ENCODE peak calls at places on chromosomes 16 and 17, in ten cellular contexts. One of them, this sample, is unnamed. For H3K9me3, the result is how much of the 10 kb centered on the place peaks cover.

GRCh38 chr16:73214825-73215481 is 167.0 kb upstream of the ZFHX3 start:
- DNase-seq in HepG2: no peak
- DNase-seq in stomach: no peak
- DNase-seq in mesenchymal stem cell: no peak
- DNase-seq in psoas muscle: no peak
- DNase-seq in naive thymus-derived CD4-positive, alpha-beta T cell: no peak
- DNase-seq in lower lobe of right lung: no peak
- DNase-seq in neural progenitor cell: no peak
- DNase-seq in transverse colon: no peak
- DNase-seq in PC-3: no peak
- DNase-seq in this sample: no peak

GRCh38 chr17:57228921-57229320 is 27.4 kb upstream of the MSI2 start:
- DNase-seq in HepG2: no peak
- DNase-seq in stomach: no peak
- DNase-seq in mesenchymal stem cell: no peak
- DNase-seq in psoas muscle: no peak
- DNase-seq in naive thymus-derived CD4-positive, alpha-beta T cell: no peak
- DNase-seq in lower lobe of right lung: no peak
- DNase-seq in neural progenitor cell: no peak
- DNase-seq in transverse colon: no peak
- DNase-seq in PC-3: no peak
- DNase-seq in this sample: no peak

GRCh38 chr17:40463122-40463550 is 19.9 kb downstream of the IGFBP4 start:
- DNase-seq in HepG2: no peak
- DNase-seq in stomach: no peak
- DNase-seq in mesenchymal stem cell: no peak
- DNase-seq in psoas muscle: no peak
- DNase-seq in naive thymus-derived CD4-positive, alpha-beta T cell: no peak
- DNase-seq in lower lobe of right lung: no peak
- DNase-seq in neural progenitor cell: peak
- DNase-seq in transverse colon: no peak
- DNase-seq in PC-3: no peak
- DNase-seq in this sample: no peak

GRCh38 chr17:64348666-64349065 is 42.0 kb downstream of the PECAM1 start:
- DNase-seq in HepG2: no peak
- DNase-seq in stomach: no peak
- DNase-seq in mesenchymal stem cell: no peak
- DNase-seq in psoas muscle: no peak
- DNase-seq in naive thymus-derived CD4-positive, alpha-beta T cell: no peak
- DNase-seq in lower lobe of right lung: no peak
- DNase-seq in neural progenitor cell: no peak
- DNase-seq in transverse colon: no peak
- DNase-seq in PC-3: no peak
- DNase-seq in this sample: no peak

GRCh38 chr17:17978481-17979424 is 6.1 kb downstream of the DRC3 start:
- DNase-seq in HepG2: no peak
- DNase-seq in stomach: no peak
- DNase-seq in mesenchymal stem cell: no peak
- DNase-seq in psoas muscle: no peak
- DNase-seq in naive thymus-derived CD4-positive, alpha-beta T cell: no peak
- DNase-seq in lower lobe of right lung: no peak
- DNase-seq in neural progenitor cell: no peak
- DNase-seq in transverse colon: no peak
- DNase-seq in PC-3: no peak
- DNase-seq in this sample: no peak

GRCh38 chr17:19244357-19244756 is 7.2 kb downstream of the EPN2 start:
- DNase-seq in HepG2: no peak
- DNase-seq in stomach: no peak
- DNase-seq in mesenchymal stem cell: no peak
- DNase-seq in psoas muscle: no peak
- DNase-seq in naive thymus-derived CD4-positive, alpha-beta T cell: no peak
- DNase-seq in lower lobe of right lung: no peak
- DNase-seq in neural progenitor cell: no peak
- DNase-seq in transverse colon: no peak
- DNase-seq in PC-3: no peak
- DNase-seq in this sample: no peak

GRCh38 chr17:50316016-50316587 is 29.8 kb upstream of the XYLT2 start:
- DNase-seq in HepG2: no peak
- DNase-seq in stomach: no peak
- DNase-seq in mesenchymal stem cell: no peak
- DNase-seq in psoas muscle: no peak
- DNase-seq in naive thymus-derived CD4-positive, alpha-beta T cell: no peak
- DNase-seq in lower lobe of right lung: no peak
- DNase-seq in neural progenitor cell: no peak
- DNase-seq in transverse colon: no peak
- DNase-seq in PC-3: no peak
- DNase-seq in this sample: no peak

GRCh38 chr17:82517230-82517865 is 2.2 kb upstream of the FOXK2 start:
- DNase-seq in HepG2: peak
- DNase-seq in stomach: peak
- DNase-seq in mesenchymal stem cell: no peak
- DNase-seq in psoas muscle: no peak
- DNase-seq in naive thymus-derived CD4-positive, alpha-beta T cell: no peak
- DNase-seq in lower lobe of right lung: no peak
- DNase-seq in neural progenitor cell: no peak
- DNase-seq in transverse colon: no peak
- DNase-seq in PC-3: no peak
- DNase-seq in this sample: no peak

GRCh38 chr16:8756755-8757154 is 40.7 kb downstream of the TMEM186 start:
- DNase-seq in HepG2: no peak
- DNase-seq in stomach: no peak
- DNase-seq in mesenchymal stem cell: no peak
- DNase-seq in psoas muscle: no peak
- DNase-seq in naive thymus-derived CD4-positive, alpha-beta T cell: no peak
- DNase-seq in lower lobe of right lung: no peak
- DNase-seq in neural progenitor cell: no peak
- DNase-seq in transverse colon: no peak
- DNase-seq in PC-3: no peak
- DNase-seq in this sample: no peak

GRCh38 chr17:67441052-67441738 is 64.1 kb downstream of the PITPNC1 start:
- DNase-seq in HepG2: peak
- DNase-seq in stomach: no peak
- DNase-seq in mesenchymal stem cell: peak
- DNase-seq in psoas muscle: peak
- DNase-seq in naive thymus-derived CD4-positive, alpha-beta T cell: peak
- DNase-seq in lower lobe of right lung: no peak
- DNase-seq in neural progenitor cell: peak
- DNase-seq in transverse colon: peak
- DNase-seq in PC-3: peak
- DNase-seq in this sample: peak

GRCh38 chr17:51461578-51462004 is 201.2 kb downstream of the UTP18 start:
- DNase-seq in HepG2: peak
- DNase-seq in stomach: peak
- DNase-seq in mesenchymal stem cell: peak
- DNase-seq in psoas muscle: peak
- DNase-seq in naive thymus-derived CD4-positive, alpha-beta T cell: peak
- DNase-seq in lower lobe of right lung: peak
- DNase-seq in neural progenitor cell: peak
- DNase-seq in transverse colon: peak
- DNase-seq in PC-3: peak
- DNase-seq in this sample: peak

GRCh38 chr16:35557731-35558130 is 2098.3 kb downstream of the TP53TG3F start:
- DNase-seq in HepG2: no peak
- DNase-seq in stomach: no peak
- DNase-seq in mesenchymal stem cell: no peak
- DNase-seq in psoas muscle: no peak
- DNase-seq in naive thymus-derived CD4-positive, alpha-beta T cell: no peak
- DNase-seq in lower lobe of right lung: no peak
- DNase-seq in neural progenitor cell: no peak
- DNase-seq in transverse colon: no peak
- DNase-seq in PC-3: no peak
- DNase-seq in this sample: no peak
- H3K9me3 ChIP-seq in HepG2: half or more
- H3K9me3 ChIP-seq in stomach: under half
- H3K9me3 ChIP-seq in mesenchymal stem cell: under half
- H3K9me3 ChIP-seq in psoas muscle: under half
- H3K9me3 ChIP-seq in naive thymus-derived CD4-positive, alpha-beta T cell: under half
- H3K9me3 ChIP-seq in lower lobe of right lung: under half
- H3K9me3 ChIP-seq in neural progenitor cell: under half
- H3K9me3 ChIP-seq in transverse colon: under half
- H3K9me3 ChIP-seq in PC-3: under half
- H3K9me3 ChIP-seq in this sample: under half

GRCh38 chr16:66899945-66900688 is 18.6 kb downstream of the CDH16 start:
- DNase-seq in HepG2: peak
- DNase-seq in stomach: peak
- DNase-seq in mesenchymal stem cell: peak
- DNase-seq in psoas muscle: peak
- DNase-seq in naive thymus-derived CD4-positive, alpha-beta T cell: no peak
- DNase-seq in lower lobe of right lung: peak
- DNase-seq in neural progenitor cell: peak
- DNase-seq in transverse colon: peak
- DNase-seq in PC-3: peak
- DNase-seq in this sample: no peak

GRCh38 chr16:66898933-66899309 is 18.6 kb downstream of the PDP2 start:
- DNase-seq in HepG2: no peak
- DNase-seq in stomach: no peak
- DNase-seq in mesenchymal stem cell: no peak
- DNase-seq in psoas muscle: no peak
- DNase-seq in naive thymus-derived CD4-positive, alpha-beta T cell: no peak
- DNase-seq in lower lobe of right lung: no peak
- DNase-seq in neural progenitor cell: no peak
- DNase-seq in transverse colon: no peak
- DNase-seq in PC-3: no peak
- DNase-seq in this sample: no peak

GRCh38 chr16:66899310-66899944 is 19.1 kb downstream of the PDP2 start:
- DNase-seq in HepG2: no peak
- DNase-seq in stomach: no peak
- DNase-seq in mesenchymal stem cell: peak
- DNase-seq in psoas muscle: no peak
- DNase-seq in naive thymus-derived CD4-positive, alpha-beta T cell: no peak
- DNase-seq in lower lobe of right lung: peak
- DNase-seq in neural progenitor cell: no peak
- DNase-seq in transverse colon: no peak
- DNase-seq in PC-3: no peak
- DNase-seq in this sample: no peak

GRCh38 chr16:66895999-66896398 is 15.7 kb downstream of the PDP2 start:
- DNase-seq in HepG2: no peak
- DNase-seq in stomach: no peak
- DNase-seq in mesenchymal stem cell: no peak
- DNase-seq in psoas muscle: no peak
- DNase-seq in naive thymus-derived CD4-positive, alpha-beta T cell: no peak
- DNase-seq in lower lobe of right lung: no peak
- DNase-seq in neural progenitor cell: no peak
- DNase-seq in transverse colon: no peak
- DNase-seq in PC-3: no peak
- DNase-seq in this sample: no peak

DNA sequence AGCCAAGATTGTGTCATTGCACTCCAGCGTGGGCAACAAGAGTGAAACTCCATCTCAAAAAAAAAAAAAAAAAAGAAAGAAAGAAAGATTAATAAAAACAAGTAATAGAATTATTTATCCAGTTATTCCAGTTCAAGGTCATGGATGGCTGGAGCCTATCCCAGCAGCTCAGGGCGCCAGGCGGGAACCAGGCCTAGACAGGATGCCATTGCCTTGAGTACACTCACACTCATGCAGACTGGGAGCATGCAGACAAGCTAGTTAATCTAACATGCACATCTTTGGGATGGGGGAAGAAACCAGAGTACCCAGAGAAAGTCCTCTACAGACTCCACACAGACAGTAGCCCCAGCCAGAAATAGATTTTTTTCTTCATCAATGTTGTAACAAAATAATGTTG is 17.9 kb downstream of the PDP2 start:
- DNase-seq in HepG2: no peak
- DNase-seq in stomach: no peak
- DNase-seq in mesenchymal stem cell: peak
- DNase-seq in psoas muscle: no peak
- DNase-seq in naive thymus-derived CD4-positive, alpha-beta T cell: no peak
- DNase-seq in lower lobe of right lung: no peak
- DNase-seq in neural progenitor cell: no peak
- DNase-seq in transverse colon: no peak
- DNase-seq in PC-3: no peak
- DNase-seq in this sample: no peak
- H3K9me3 ChIP-seq in HepG2: under half
- H3K9me3 ChIP-seq in stomach: under half
- H3K9me3 ChIP-seq in mesenchymal stem cell: under half
- H3K9me3 ChIP-seq in psoas muscle: under half
- H3K9me3 ChIP-seq in naive thymus-derived CD4-positive, alpha-beta T cell: under half
- H3K9me3 ChIP-seq in lower lobe of right lung: under half
- H3K9me3 ChIP-seq in neural progenitor cell: under half
- H3K9me3 ChIP-seq in transverse colon: under half
- H3K9me3 ChIP-seq in PC-3: under half
- H3K9me3 ChIP-seq in this sample: under half

GRCh38 chr17:22303096-22303495 is 610.8 kb downstream of the KCNJ18 start:
- DNase-seq in HepG2: no peak
- DNase-seq in stomach: no peak
- DNase-seq in mesenchymal stem cell: no peak
- DNase-seq in psoas muscle: no peak
- DNase-seq in naive thymus-derived CD4-positive, alpha-beta T cell: no peak
- DNase-seq in lower lobe of right lung: no peak
- DNase-seq in neural progenitor cell: no peak
- DNase-seq in transverse colon: no peak
- DNase-seq in PC-3: no peak
- DNase-seq in this sample: no peak

GRCh38 chr17:22301353-22301745 is 609.0 kb downstream of the KCNJ18 start:
- DNase-seq in HepG2: no peak
- DNase-seq in stomach: no peak
- DNase-seq in mesenchymal stem cell: no peak
- DNase-seq in psoas muscle: no peak
- DNase-seq in naive thymus-derived CD4-positive, alpha-beta T cell: no peak
- DNase-seq in lower lobe of right lung: no peak
- DNase-seq in neural progenitor cell: no peak
- DNase-seq in transverse colon: no peak
- DNase-seq in PC-3: no peak
- DNase-seq in this sample: no peak

GRCh38 chr17:22300177-22300576 is 607.9 kb downstream of the KCNJ18 start:
- DNase-seq in HepG2: no peak
- DNase-seq in stomach: no peak
- DNase-seq in mesenchymal stem cell: no peak
- DNase-seq in psoas muscle: no peak
- DNase-seq in naive thymus-derived CD4-positive, alpha-beta T cell: no peak
- DNase-seq in lower lobe of right lung: no peak
- DNase-seq in neural progenitor cell: no peak
- DNase-seq in transverse colon: no peak
- DNase-seq in PC-3: no peak
- DNase-seq in this sample: no peak

GRCh38 chr17:22303865-22304264 is 611.5 kb downstream of the KCNJ18 start:
- DNase-seq in HepG2: no peak
- DNase-seq in stomach: no peak
- DNase-seq in mesenchymal stem cell: no peak
- DNase-seq in psoas muscle: no peak
- DNase-seq in naive thymus-derived CD4-positive, alpha-beta T cell: no peak
- DNase-seq in lower lobe of right lung: no peak
- DNase-seq in neural progenitor cell: no peak
- DNase-seq in transverse colon: no peak
- DNase-seq in PC-3: no peak
- DNase-seq in this sample: no peak

GRCh38 chr17:22300731-22301352 is 608.5 kb downstream of the KCNJ18 start:
- DNase-seq in HepG2: no peak
- DNase-seq in stomach: no peak
- DNase-seq in mesenchymal stem cell: no peak
- DNase-seq in psoas muscle: no peak
- DNase-seq in naive thymus-derived CD4-positive, alpha-beta T cell: no peak
- DNase-seq in lower lobe of right lung: no peak
- DNase-seq in neural progenitor cell: no peak
- DNase-seq in transverse colon: no peak
- DNase-seq in PC-3: no peak
- DNase-seq in this sample: no peak
- H3K9me3 ChIP-seq in HepG2: under half
- H3K9me3 ChIP-seq in stomach: under half
- H3K9me3 ChIP-seq in mesenchymal stem cell: under half
- H3K9me3 ChIP-seq in psoas muscle: under half
- H3K9me3 ChIP-seq in naive thymus-derived CD4-positive, alpha-beta T cell: under half
- H3K9me3 ChIP-seq in lower lobe of right lung: under half
- H3K9me3 ChIP-seq in neural progenitor cell: under half
- H3K9me3 ChIP-seq in transverse colon: under half
- H3K9me3 ChIP-seq in PC-3: under half
- H3K9me3 ChIP-seq in this sample: under half

GRCh38 chr16:89246383-89246902 is 28.9 kb downstream of the ZNF778 start:
- DNase-seq in HepG2: peak
- DNase-seq in stomach: no peak
- DNase-seq in mesenchymal stem cell: no peak
- DNase-seq in psoas muscle: no peak
- DNase-seq in naive thymus-derived CD4-positive, alpha-beta T cell: no peak
- DNase-seq in lower lobe of right lung: peak
- DNase-seq in neural progenitor cell: no peak
- DNase-seq in transverse colon: no peak
- DNase-seq in PC-3: no peak
- DNase-seq in this sample: no peak
- H3K9me3 ChIP-seq in HepG2: under half
- H3K9me3 ChIP-seq in stomach: under half
- H3K9me3 ChIP-seq in mesenchymal stem cell: under half
- H3K9me3 ChIP-seq in psoas muscle: under half
- H3K9me3 ChIP-seq in naive thymus-derived CD4-positive, alpha-beta T cell: under half
- H3K9me3 ChIP-seq in lower lobe of right lung: under half
- H3K9me3 ChIP-seq in neural progenitor cell: under half
- H3K9me3 ChIP-seq in transverse colon: under half
- H3K9me3 ChIP-seq in PC-3: under half
- H3K9me3 ChIP-seq in this sample: under half

This sample was measured in T-helper 17 cell.